ENCODE peak calls at places on chromosome 11, in eight cellular contexts. A, Z, T, E, G, N, B and F are unnamed samples.

GRCh38 chr11:122879785-122880184 is 2.8 kb upstream of the JHY start:
- DNase-seq in N (peak), Z (no peak), A (no peak), G (no peak), E (no peak), T (peak), B (no peak), F (no peak)

GRCh38 chr11:12175694-12176241 is 65.4 kb downstream of the MICAL2 start:
- DNase-seq in E (no peak), N (no peak), T (no peak), G (peak), Z (peak), A (peak), B (peak), F (no peak)

GRCh38 chr11:6745465-6746015 is 26.2 kb downstream of the OR2AG2 start:
- DNase-seq in A (no peak), T (no peak), Z (no peak), N (no peak), E (no peak), G (no peak), B (peak), F (no peak)

GRCh38 chr11:116852261-116853125 is 15.1 kb upstream of the APOA1 start:
- DNase-seq in G (peak), B (peak), N (no peak), Z (peak), E (no peak), T (no peak), A (peak), F (no peak)

GRCh38 chr11:85947431-85948272 is 92.5 kb downstream of the CCDC83 start:
- DNase-seq in B (peak), Z (no peak), E (no peak), G (peak), N (no peak), A (peak), T (no peak), F (peak)

GRCh38 chr11:104033134-104033533 is 3.3 kb upstream of the DDI1 start:
- DNase-seq in E (no peak), T (no peak), N (no peak), G (peak), Z (no peak), B (peak), A (peak), F (no peak)

GRCh38 chr11:102047305-102047924 is at the start of gene CFAP300:
- DNase-seq in E (peak), Z (peak), B (peak), A (peak), N (peak), T (peak), G (peak), F (peak)

GRCh38 chr11:128575956-128576340 is 11.4 kb downstream of the ETS1 start:
- DNase-seq in Z (no peak), A (peak), T (no peak), E (no peak), B (peak), G (no peak), N (no peak), F (peak)

GRCh38 chr11:85590848-85591483 is 36.2 kb downstream of the DLG2 start:
- DNase-seq in G (peak), N (peak), Z (no peak), T (peak), A (peak), B (no peak), E (no peak), F (no peak)

GRCh38 chr11:78991681-78992080 is 417.0 kb upstream of the NARS2 start:
- DNase-seq in E (no peak), B (peak), T (no peak), N (no peak), G (no peak), Z (no peak), A (no peak), F (no peak)

GRCh38 chr11:70568504-70569172 is 170.3 kb downstream of the CTTN start:
- DNase-seq in Z (no peak), G (peak), N (peak), T (no peak), A (peak), B (no peak), E (peak), F (no peak)

GRCh38 chr11:117832511-117832910 is 8.0 kb upstream of the FXYD2 start:
- DNase-seq in B (no peak), T (no peak), E (no peak), N (no peak), A (no peak), Z (peak), G (no peak), F (no peak)

GRCh38 chr11:72069787-72070251 is 10.5 kb downstream of the NUMA1 start:
- DNase-seq in B (peak), E (peak), Z (peak), A (peak), T (no peak), N (peak), G (peak), F (peak)

GRCh38 chr11:114040706-114041211 is 18.8 kb upstream of the ZBTB16 start:
- DNase-seq in E (no peak), A (peak), T (no peak), N (no peak), Z (no peak), G (peak), B (peak), F (no peak)

GRCh38 chr11:102010776-102011500 is 36.3 kb upstream of the CFAP300 start:
- DNase-seq in E (peak), Z (no peak), B (peak), T (peak), A (peak), N (peak), G (peak), F (peak)

GRCh38 chr11:70064726-70065317 is 13.3 kb upstream of the ANO1 start:
- DNase-seq in B (no peak), T (no peak), A (no peak), G (peak), E (no peak), N (no peak), Z (peak), F (no peak)

GRCh38 chr11:111282663-111283062 is 15.7 kb upstream of the POU2AF3 start:
- DNase-seq in B (no peak), E (no peak), G (no peak), N (no peak), T (no peak), A (no peak), Z (no peak), F (no peak)

GRCh38 chr11:75472081-75472732 is 39.2 kb upstream of the KLHL35 start:
- DNase-seq in T (no peak), Z (no peak), E (no peak), N (no peak), B (no peak), G (no peak), A (no peak), F (no peak)

GRCh38 chr11:76096552-76096951 is 109.8 kb downstream of the WNT11 start:
- DNase-seq in B (no peak), N (no peak), T (no peak), A (no peak), G (peak), E (no peak), Z (no peak), F (no peak)

GRCh38 chr11:67262731-67263675 is 3.3 kb upstream of the GRK2 start:
- DNase-seq in T (peak), G (peak), N (peak), A (peak), E (peak), Z (peak), B (peak), F (peak)

GRCh38 chr11:67270256-67271211 is 4.3 kb downstream of the GRK2 start:
- DNase-seq in A (no peak), Z (no peak), E (no peak), T (no peak), B (peak), N (peak), G (no peak), F (no peak)

GRCh38 chr11:84384637-84385227 is 1098.6 kb upstream of the CCDC90B start:
- DNase-seq in G (peak), E (no peak), Z (no peak), T (peak), A (peak), N (peak), B (peak), F (peak)

GRCh38 chr11:83272627-83273026 is 13.5 kb downstream of the CCDC90B start:
- DNase-seq in N (no peak), T (no peak), Z (no peak), E (no peak), A (peak), B (no peak), G (no peak), F (no peak)

GRCh38 chr11:18798941-18799469 is 7.4 kb upstream of the PTPN5 start:
- DNase-seq in T (no peak), A (peak), G (no peak), B (no peak), Z (no peak), N (no peak), E (no peak), F (no peak)

GRCh38 chr11:117300301-117300700 is 9.2 kb downstream of the BACE1-AS start:
- DNase-seq in A (peak), Z (no peak), N (peak), T (no peak), E (no peak), G (peak), B (no peak), F (no peak)

GRCh38 chr11:111185259-111185658 is 60.3 kb upstream of the POU2AF2 start:
- DNase-seq in A (peak), G (no peak), N (no peak), T (no peak), Z (no peak), E (no peak), B (no peak), F (no peak)

GRCh38 chr11:127458561-127458960 is 458.0 kb upstream of the KIRREL3 start:
- DNase-seq in B (no peak), Z (no peak), N (no peak), A (no peak), E (no peak), T (no peak), G (no peak), F (no peak)

GRCh38 chr11:61697764-61698163 is 17.6 kb downstream of the DAGLA start:
- DNase-seq in A (no peak), N (no peak), Z (no peak), T (no peak), G (no peak), B (no peak), E (no peak), F (no peak)

GRCh38 chr11:108518581-108518980 is 20.4 kb upstream of the POGLUT3 start:
- DNase-seq in N (no peak), Z (no peak), A (no peak), B (no peak), E (no peak), G (no peak), T (no peak), F (no peak)

GRCh38 chr11:134584706-134585445 is 172.8 kb upstream of the B3GAT1 start:
- DNase-seq in Z (peak), E (no peak), B (no peak), N (no peak), A (no peak), T (no peak), G (no peak), F (peak)

GRCh38 chr11:118572914-118573550 is 823 bp downstream of the ARCN1 start:
- DNase-seq in G (peak), Z (no peak), E (no peak), A (peak), T (peak), N (peak), B (peak), F (no peak)

GRCh38 chr11:61826930-61827572 is 1.0 kb upstream of the FADS2 start:
- DNase-seq in E (no peak), B (no peak), G (no peak), A (no peak), Z (no peak), T (no peak), N (no peak), F (peak)

GRCh38 chr11:26958005-26958404 is 35.9 kb upstream of the FIBIN start:
- DNase-seq in Z (no peak), T (no peak), E (no peak), B (no peak), A (no peak), N (no peak), G (no peak), F (no peak)

GRCh38 chr11:1409108-1409851 is 19.5 kb downstream of the BRSK2 start:
- DNase-seq in E (no peak), A (no peak), N (no peak), B (no peak), T (no peak), Z (no peak), G (no peak), F (no peak)

GRCh38 chr11:1410366-1411291 is 20.9 kb downstream of the BRSK2 start:
- DNase-seq in Z (no peak), T (no peak), N (peak), G (peak), A (no peak), B (no peak), E (no peak), F (no peak)

GRCh38 chr11:1408346-1408745 is 18.6 kb downstream of the BRSK2 start:
- DNase-seq in A (no peak), E (no peak), G (no peak), T (no peak), N (no peak), B (no peak), Z (no peak), F (no peak)

GRCh38 chr11:1412377-1413095 is 22.8 kb downstream of the BRSK2 start:
- DNase-seq in T (no peak), G (no peak), A (no peak), N (no peak), B (no peak), E (no peak), Z (no peak), F (no peak)

DNA sequence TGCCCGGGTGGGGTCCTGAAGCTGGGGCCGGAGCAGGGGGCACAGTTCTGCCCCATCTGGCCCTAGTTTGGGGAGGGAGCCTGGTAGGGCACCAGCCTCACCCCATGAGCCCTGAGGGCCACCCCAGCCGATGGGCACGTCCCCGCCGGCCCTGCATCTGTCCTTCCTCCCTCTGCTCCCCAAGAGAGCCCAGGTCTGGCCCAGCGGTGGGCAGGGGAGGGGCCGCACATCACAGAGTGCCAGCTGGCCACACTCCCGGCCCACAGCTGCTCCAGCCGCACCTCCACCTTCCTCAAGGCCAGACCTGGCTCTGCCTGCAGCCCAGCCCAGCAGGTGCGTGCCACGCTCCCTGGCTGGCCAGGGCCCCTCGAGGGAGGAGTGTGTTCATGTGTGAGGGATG is 21.6 kb downstream of the BRSK2 start:
- DNase-seq in T (no peak), A (no peak), N (no peak), B (no peak), G (no peak), Z (no peak), E (no peak), F (no peak)
- H3K4me3 ChIP-seq in T (no peak), A (no peak), N (no peak), B (no peak), G (no peak), Z (no peak), E (no peak), F (no peak)

DNA sequence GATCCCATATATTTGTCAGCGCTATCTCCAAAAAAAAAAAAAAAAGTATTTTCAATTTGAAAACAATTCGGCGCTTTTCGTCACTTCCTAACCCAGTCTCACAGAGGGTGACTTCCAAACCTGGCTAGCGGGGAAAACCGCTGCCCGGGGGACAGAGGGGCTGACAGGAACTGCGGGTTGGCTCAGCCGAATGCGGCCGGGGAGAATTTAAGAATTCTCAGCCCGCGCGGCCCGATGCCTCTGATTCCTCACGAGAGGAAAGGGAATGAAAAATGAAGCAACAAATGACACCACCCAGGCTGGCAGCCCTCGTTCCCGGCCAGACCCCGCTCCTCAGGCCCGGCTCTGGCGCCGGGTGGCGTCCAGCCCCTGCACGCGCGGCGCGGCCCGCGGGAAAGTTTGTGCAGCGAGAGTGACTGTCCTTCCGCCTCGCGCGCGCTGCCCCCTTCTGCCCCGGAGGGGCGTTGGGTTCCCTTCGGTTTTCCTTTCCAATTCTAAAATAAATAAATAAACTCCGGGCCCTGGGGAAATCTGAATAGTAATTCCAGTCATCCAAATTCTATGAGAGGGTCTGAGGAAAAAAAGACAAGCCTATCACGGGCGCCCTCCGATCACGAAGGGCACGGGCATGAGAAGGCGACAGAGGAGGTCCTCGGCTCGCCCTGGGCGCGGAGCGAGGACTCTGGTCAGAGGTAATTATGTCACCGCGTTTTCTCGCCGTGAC is 4.8 kb upstream of the PAX6 start:
- DNase-seq in E (no peak), N (peak), Z (no peak), B (no peak), A (no peak), G (no peak), T (no peak), F (no peak)
- H3K4me3 ChIP-seq in E (peak), N (peak), Z (peak), B (no peak), A (no peak), G (no peak), T (no peak), F (no peak)

GRCh38 chr11:47413908-47414684 is 5.7 kb downstream of the SLC39A13 start:
- DNase-seq in T (no peak), B (no peak), E (no peak), N (peak), Z (no peak), G (no peak), A (peak), F (peak)
- H3K4me3 ChIP-seq in T (no peak), B (no peak), E (no peak), N (no peak), Z (no peak), G (no peak), A (no peak), F (no peak)

GRCh38 chr11:64801591-64802369 is 1.2 kb downstream of the MAP4K2 start:
- DNase-seq in G (no peak), Z (no peak), N (no peak), T (no peak), B (peak), A (no peak), E (no peak), F (no peak)
- H3K4me3 ChIP-seq in G (no peak), Z (peak), N (peak), T (peak), B (peak), A (no peak), E (peak), F (peak)

GRCh38 chr11:64028398-64029115 is 7.2 kb upstream of the FLRT1 start:
- DNase-seq in G (peak), N (peak), B (no peak), T (peak), Z (no peak), E (no peak), A (no peak), F (no peak)
- H3K4me3 ChIP-seq in G (no peak), N (no peak), B (no peak), T (no peak), Z (peak), E (peak), A (no peak), F (no peak)

GRCh38 chr11:124756753-124757227 is 4.7 kb upstream of the VSIG2 start:
- DNase-seq in A (no peak), N (no peak), E (no peak), G (no peak), B (no peak), Z (no peak), T (no peak), F (no peak)

GRCh38 chr11:124754309-124754708 is 2.3 kb upstream of the VSIG2 start:
- DNase-seq in E (no peak), G (no peak), Z (no peak), N (no peak), T (no peak), B (peak), A (no peak), F (no peak)

GRCh38 chr11:124757320-124757719 is 4.8 kb downstream of the ESAM start:
- DNase-seq in N (no peak), G (no peak), E (no peak), B (no peak), Z (no peak), T (no peak), A (no peak), F (no peak)

GRCh38 chr11:124754710-124755109 is 2.7 kb upstream of the VSIG2 start:
- DNase-seq in A (no peak), B (no peak), N (peak), T (no peak), G (no peak), E (no peak), Z (no peak), F (no peak)

GRCh38 chr11:124756033-124756752 is 4.1 kb upstream of the VSIG2 start:
- DNase-seq in N (no peak), G (no peak), Z (no peak), A (no peak), E (no peak), T (no peak), B (no peak), F (no peak)
- H3K4me3 ChIP-seq in N (no peak), G (no peak), Z (peak), A (no peak), E (peak), T (no peak), B (no peak), F (no peak)

DNA sequence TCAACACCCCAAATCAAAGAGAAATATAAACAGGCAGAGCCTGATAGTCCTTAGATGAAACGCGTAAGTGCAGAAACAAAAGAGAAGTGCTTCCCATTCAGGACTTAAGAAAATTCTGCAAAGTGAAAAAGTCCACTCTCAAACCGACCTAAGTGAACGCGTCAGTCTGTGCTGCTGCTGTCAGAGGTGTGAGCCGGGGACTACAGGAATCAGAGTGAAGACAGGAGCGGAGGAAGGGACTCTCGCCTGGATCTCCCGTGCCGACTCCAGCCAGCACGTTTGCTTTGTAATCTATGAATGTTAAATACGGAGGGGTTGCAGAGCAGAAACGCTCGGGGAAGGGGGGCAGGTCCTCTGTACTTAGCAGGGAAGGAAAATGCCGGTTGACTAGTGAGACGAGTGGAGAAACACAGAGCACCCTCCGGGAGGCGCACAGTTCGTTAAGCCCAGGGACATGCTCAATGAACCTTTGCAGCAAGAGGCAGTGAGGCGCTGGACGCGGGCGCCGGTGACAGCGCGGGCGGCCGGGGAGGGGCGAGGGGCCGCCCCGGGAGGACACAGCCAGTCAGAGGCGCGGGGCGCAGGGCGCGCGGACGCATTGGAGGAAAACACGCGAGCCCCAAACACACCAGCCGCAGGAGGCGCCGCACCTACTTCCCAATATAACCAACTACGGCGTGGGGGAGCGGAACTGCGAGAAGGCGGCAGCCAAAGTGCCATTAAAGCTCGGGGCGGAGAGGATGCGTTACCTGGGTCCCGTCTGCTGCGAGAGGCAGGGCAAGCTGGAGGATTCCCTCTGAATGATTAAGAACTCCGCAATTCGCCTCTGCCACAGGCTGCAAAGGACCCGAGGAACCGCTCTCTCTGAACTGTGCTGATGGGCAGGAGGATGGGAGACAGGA is at the start of gene CNTN5:
- DNase-seq in G (peak), B (no peak), E (peak), A (peak), T (no peak), N (peak), Z (peak), F (peak)
- H3K4me3 ChIP-seq in G (peak), B (no peak), E (peak), A (peak), T (no peak), N (peak), Z (peak), F (no peak)